ENCODE peak calls at places on chromosomes 12 and 14, in ten cellular contexts. D is mesenchymal stem cell; A is LoVo; J is cardiac fibroblast; I is iPS-NIHi11; F is activated naive CD4-positive, alpha-beta T cell; H is mesenteric fat pad; W is right lobe of liver; S is nephron progenitor cell; P is stimulated activated CD4-positive, alpha-beta T cell treated with anti-CD3 and anti-CD28 coated beads, Interleukin-12 subunit alpha, Interleukin-12 subunit beta, amount 100 ng/mL, for 48 hours. Q is an unnamed sample.

GRCh38 chr12:123427036-123427769 is 9.3 kb downstream of the RILPL2 start:
- DNase-seq in D (no peak), A (no peak), J (no peak), I (no peak), F (no peak), H (no peak), W (no peak), S (no peak), P (no peak), Q (no peak)

GRCh38 chr12:89160716-89161123 is 191.6 kb downstream of the DUSP6 start:
- DNase-seq in D (peak; percentile 76), A (no peak), J (peak; percentile 82), I (no peak), F (no peak), H (no peak), W (peak; percentile 42), S (no peak), P (peak; percentile 60), Q (peak; percentile 75)

GRCh38 chr12:4031703-4032291 is 158.6 kb upstream of the PARP11 start:
- DNase-seq in D (peak; percentile 53), A (peak; percentile 34), J (peak; percentile 35), I (no peak), F (no peak), H (no peak), W (peak; percentile 25), S (no peak), P (no peak), Q (peak; percentile 37)

GRCh38 chr12:111404362-111405148 is 1.2 kb upstream of the SH2B3 start:
- DNase-seq in D (peak; percentile 89), A (no peak), J (no peak), I (no peak), F (no peak), H (no peak), W (no peak), S (peak; percentile 33), P (peak; percentile 57), Q (no peak)

GRCh38 chr12:122454250-122454721 is 31.8 kb upstream of the CLIP1 start:
- DNase-seq in D (no peak), A (no peak), J (no peak), I (no peak), F (no peak), H (no peak), W (no peak), S (no peak), P (no peak), Q (no peak)

GRCh38 chr12:107242189-107242588 is 148.8 kb upstream of the CRY1 start:
- DNase-seq in D (no peak), A (no peak), J (no peak), I (peak; percentile 21), F (no peak), H (no peak), W (no peak), S (peak; percentile 31), P (no peak), Q (no peak)

GRCh38 chr12:15474766-15475165 is 152.5 kb downstream of the PTPRO start:
- DNase-seq in D (no peak), A (no peak), J (no peak), I (no peak), F (no peak), H (no peak), W (no peak), S (no peak), P (no peak), Q (no peak)

GRCh38 chr14:70873627-70874026 is 33.6 kb upstream of the PCNX1 start:
- DNase-seq in D (no peak), A (no peak), J (no peak), I (no peak), F (no peak), H (no peak), W (no peak), S (no peak), P (no peak), Q (no peak)

GRCh38 chr12:119649202-119649808 is 18.6 kb upstream of the PRKAB1 start:
- DNase-seq in D (no peak), A (peak; percentile 48), J (peak; percentile 35), I (peak; percentile 63), F (no peak), H (no peak), W (no peak), S (no peak), P (no peak), Q (no peak)

GRCh38 chr14:59483360-59483759 is 848 bp downstream of the L3HYPDH start:
- DNase-seq in D (peak; percentile 78), A (peak; percentile 24), J (peak; percentile 80), I (no peak), F (no peak), H (no peak), W (no peak), S (peak; percentile 10), P (no peak), Q (peak; percentile 66)

GRCh38 chr12:88001327-88001726 is 27.9 kb downstream of the C12orf50 start:
- DNase-seq in D (no peak), A (no peak), J (no peak), I (no peak), F (no peak), H (no peak), W (no peak), S (no peak), P (no peak), Q (no peak)

GRCh38 chr14:55267816-55268215 is 3.4 kb upstream of the FBXO34 start:
- DNase-seq in D (no peak), A (no peak), J (no peak), I (no peak), F (no peak), H (no peak), W (no peak), S (no peak), P (no peak), Q (peak; percentile 56)

GRCh38 chr14:61438860-61439765 is 117.7 kb downstream of the PRKCH start:
- DNase-seq in D (peak; percentile 76), A (peak; percentile 73), J (peak; percentile 87), I (peak; percentile 77), F (no peak), H (no peak), W (peak; percentile 41), S (no peak), P (no peak), Q (peak; percentile 59)

GRCh38 chr14:85531141-85531593 is 1.2 kb downstream of the FLRT2 start:
- DNase-seq in D (peak; percentile 91), A (no peak), J (peak; percentile 80), I (peak; percentile 43), F (no peak), H (no peak), W (peak; percentile 30), S (peak; percentile 50), P (no peak), Q (peak; percentile 84)

GRCh38 chr12:75322464-75322863 is 7.7 kb downstream of the CAPS2 start:
- DNase-seq in D (peak; percentile 69), A (no peak), J (peak; percentile 70), I (no peak), F (no peak), H (no peak), W (no peak), S (no peak), P (no peak), Q (peak; percentile 74)

GRCh38 chr12:87603727-87604126 is 425.5 kb downstream of the C12orf50 start:
- DNase-seq in D (no peak), A (no peak), J (no peak), I (no peak), F (no peak), H (no peak), W (no peak), S (no peak), P (no peak), Q (no peak)